ENCODE peak calls at places on chromosomes 1 and 21, in eight cellular contexts. W is stimulated activated CD8-positive, alpha-beta memory T cell treated with anti-CD3 and anti-CD28 coated beads, Interleukin-4, amount 100 ng/mL, for 1 hour; U is ureter; L is substantia nigra; D is stimulated activated CD4-positive, alpha-beta T cell treated with anti-CD3 and anti-CD28 coated beads, Interleukin-1b, Interleukin-23, amount 100 ng/mL, for 24 hours; O is psoas muscle; F is RWPE1; R is A172. B is an unnamed sample.

GRCh38 chr1:21050031-21050430 is 126.7 kb downstream of the EIF4G3 start:
- DNase-seq in D (no peak), O (no peak), W (no peak), R (no peak), F (no peak), L (no peak), U (no peak), B (peak; percentile 5)

GRCh38 chr1:48333316-48333715 is 110.8 kb downstream of the SLC5A9 start:
- DNase-seq in O (no peak), D (no peak), U (no peak), R (no peak), L (no peak), F (no peak), W (no peak), B (no peak)

GRCh38 chr1:113543110-113543509 is 152.8 kb downstream of the MAGI3 start:
- DNase-seq in O (no peak), D (no peak), R (no peak), L (no peak), F (no peak), W (no peak), U (no peak), B (no peak)

GRCh38 chr1:181919729-181919991 is 141.9 kb downstream of the ZNF648 start:
- DNase-seq in R (no peak), D (no peak), L (no peak), F (no peak), W (no peak), U (no peak), O (no peak), B (no peak)

GRCh38 chr1:89873757-89874156 is 52.9 kb downstream of the LRRC8D start:
- DNase-seq in W (no peak), D (no peak), L (no peak), U (no peak), F (peak; percentile 24), R (no peak), O (no peak), B (peak; percentile 77)

GRCh38 chr1:40653851-40654537 is 11.5 kb downstream of the RIMS3 start:
- DNase-seq in O (no peak), R (no peak), D (no peak), U (no peak), L (no peak), W (no peak), F (no peak), B (no peak)

GRCh38 chr1:68421350-68421749 is 28.4 kb downstream of the RPE65 start:
- DNase-seq in D (no peak), L (no peak), R (no peak), W (no peak), F (no peak), U (no peak), O (no peak), B (no peak)

GRCh38 chr1:31702836-31703404 is 897 bp downstream of the COL16A1 start:
- DNase-seq in R (no peak), L (no peak), O (no peak), F (no peak), U (no peak), D (no peak), W (no peak), B (no peak)

GRCh38 chr1:18884419-18884717 is 18.0 kb downstream of the ALDH4A1 start:
- DNase-seq in F (no peak), R (no peak), L (no peak), D (no peak), U (no peak), O (no peak), W (no peak), B (no peak)

GRCh38 chr1:162372159-162373071 is 4.2 kb downstream of the SPATA46 start:
- DNase-seq in F (no peak), L (no peak), R (peak; percentile 72), O (no peak), D (no peak), U (no peak), W (no peak), B (no peak)

GRCh38 chr1:107141491-107142369 is 891 bp downstream of the NTNG1 start:
- DNase-seq in W (no peak), R (peak; percentile 20), L (no peak), D (no peak), F (no peak), U (no peak), O (peak; percentile 21), B (peak; percentile 44)

GRCh38 chr21:19553930-19554615 is 1150.5 kb upstream of the TMPRSS15 start:
- DNase-seq in U (no peak), F (no peak), L (no peak), R (no peak), O (no peak), D (no peak), W (no peak), B (no peak)

GRCh38 chr1:228463559-228464455 is 23.4 kb upstream of the RNF187 start:
- DNase-seq in R (peak; percentile 35), U (no peak), W (no peak), D (peak; percentile 22), F (no peak), L (no peak), O (peak; percentile 23), B (no peak)

GRCh38 chr1:199297901-199298300 is 659.1 kb downstream of the PTPRC start:
- DNase-seq in L (no peak), R (peak; percentile 58), F (no peak), O (no peak), U (no peak), W (no peak), D (no peak), B (no peak)

GRCh38 chr1:66542811-66543767 is 9.1 kb downstream of the SGIP1 start:
- DNase-seq in O (peak; percentile 29), D (no peak), R (peak; percentile 43), W (no peak), U (no peak), F (no peak), L (no peak), B (peak; percentile 17)

GRCh38 chr1:159612211-159612885 is 24.7 kb downstream of the APCS start:
- DNase-seq in O (no peak), D (no peak), F (no peak), W (no peak), L (no peak), R (no peak), U (no peak), B (no peak)

GRCh38 chr1:158019177-158019868 is 25.9 kb downstream of the KIRREL1 start:
- DNase-seq in W (no peak), D (no peak), R (peak; percentile 97), L (no peak), O (peak; percentile 37), U (no peak), F (peak; percentile 79), B (peak; percentile 88)

GRCh38 chr1:232142403-232143314 is 487.3 kb downstream of the SIPA1L2 start:
- DNase-seq in L (no peak), R (peak; percentile 92), O (peak; percentile 35), U (peak; percentile 74), W (no peak), F (peak; percentile 74), D (no peak), B (peak; percentile 80)

GRCh38 chr1:154295408-154296235 is 23.2 kb downstream of the HAX1 start:
- DNase-seq in U (no peak), F (no peak), L (no peak), W (no peak), R (no peak), D (no peak), O (no peak), B (no peak)

GRCh38 chr1:151371340-151371739 is 1.2 kb downstream of the SELENBP1 start:
- DNase-seq in O (peak; percentile 66), R (no peak), F (no peak), W (no peak), U (peak; percentile 75), D (no peak), L (no peak), B (peak; percentile 60)

GRCh38 chr1:229952135-229952534 is 114.9 kb upstream of the GALNT2 start:
- DNase-seq in O (no peak), D (no peak), U (no peak), F (no peak), W (no peak), R (no peak), L (no peak), B (no peak)

GRCh38 chr1:43539726-43540434 is 9.2 kb downstream of the PTPRF start:
- DNase-seq in W (no peak), D (no peak), F (no peak), R (no peak), U (no peak), L (no peak), O (no peak), B (no peak)

GRCh38 chr1:168498159-168498609 is 45.6 kb downstream of the XCL2 start:
- DNase-seq in O (no peak), F (no peak), D (no peak), U (no peak), R (no peak), L (no peak), W (no peak), B (peak; percentile 27)